ENCODE peak calls at places on chromosomes 16 and 17, in seven cellular contexts. X is HCT116, G is K562, L is SK-N-SH, H is A549, S is Panc1, B is GM23338. V is an unnamed sample.

GRCh38 chr16:35214840-35215239 is 1755.4 kb downstream of the TP53TG3F start:
- DNase-seq in X (no peak), G (no peak), L (no peak), H (no peak), S (no peak), B (no peak), V (no peak)

GRCh38 chr16:78893340-78893739 is 707.2 kb downstream of the MAF start:
- DNase-seq in X (no peak), G (no peak), L (no peak), H (no peak), S (no peak), B (no peak), V (no peak)

GRCh38 chr16:81175325-81175891 is 63.1 kb upstream of the BCO1 start:
- DNase-seq in X (no peak), G (no peak), L (no peak), H (peak), S (no peak), B (no peak), V (no peak)

GRCh38 chr17:19619705-19620325 is 28.7 kb upstream of the ALDH3A2 start:
- DNase-seq in X (no peak), G (no peak), L (no peak), H (peak), S (no peak), B (peak), V (no peak)

GRCh38 chr16:15607700-15608396 is 35.1 kb downstream of the MARF1 start:
- DNase-seq in X (no peak), G (no peak), L (no peak), H (no peak), S (no peak), B (no peak), V (no peak)

GRCh38 chr16:49000594-49000993 is 281.0 kb downstream of the CBLN1 start:
- DNase-seq in X (peak), G (peak), L (no peak), H (no peak), S (no peak), B (peak), V (no peak)

GRCh38 chr17:2243953-2244352 is 59.6 kb downstream of the SMG6 start:
- DNase-seq in X (no peak), G (no peak), L (no peak), H (no peak), S (no peak), B (no peak), V (no peak)

GRCh38 chr16:85568519-85568918 is 44.6 kb upstream of the GSE1 start:
- DNase-seq in X (no peak), G (no peak), L (no peak), H (no peak), S (no peak), B (no peak), V (no peak)

GRCh38 chr16:15822957-15823356 is 33.9 kb downstream of the MYH11 start:
- DNase-seq in X (no peak), G (no peak), L (no peak), H (no peak), S (no peak), B (no peak), V (no peak)

GRCh38 chr16:3461120-3461519 is 17.6 kb downstream of the NAA60 start:
- DNase-seq in X (no peak), G (no peak), L (no peak), H (no peak), S (no peak), B (no peak), V (no peak)

GRCh38 chr16:2484898-2485508 is 10.1 kb downstream of the TBC1D24 start:
- DNase-seq in X (no peak), G (peak), L (no peak), H (no peak), S (no peak), B (no peak), V (no peak)

GRCh38 chr16:21060027-21060510 is 90.6 kb downstream of the DNAH3 start:
- DNase-seq in X (no peak), G (no peak), L (no peak), H (no peak), S (no peak), B (no peak), V (no peak)

GRCh38 chr16:1426734-1427451 is 4.0 kb upstream of the PERCC1 start:
- DNase-seq in X (no peak), G (no peak), L (peak), H (no peak), S (no peak), B (peak), V (no peak)

GRCh38 chr17:36597229-36597628 is 4.2 kb upstream of the MRM1 start:
- DNase-seq in X (no peak), G (peak), L (no peak), H (no peak), S (no peak), B (no peak), V (no peak)

GRCh38 chr17:18356624-18357023 is 6.7 kb downstream of the SHMT1 start:
- DNase-seq in X (no peak), G (no peak), L (no peak), H (no peak), S (no peak), B (no peak), V (no peak)

DNA sequence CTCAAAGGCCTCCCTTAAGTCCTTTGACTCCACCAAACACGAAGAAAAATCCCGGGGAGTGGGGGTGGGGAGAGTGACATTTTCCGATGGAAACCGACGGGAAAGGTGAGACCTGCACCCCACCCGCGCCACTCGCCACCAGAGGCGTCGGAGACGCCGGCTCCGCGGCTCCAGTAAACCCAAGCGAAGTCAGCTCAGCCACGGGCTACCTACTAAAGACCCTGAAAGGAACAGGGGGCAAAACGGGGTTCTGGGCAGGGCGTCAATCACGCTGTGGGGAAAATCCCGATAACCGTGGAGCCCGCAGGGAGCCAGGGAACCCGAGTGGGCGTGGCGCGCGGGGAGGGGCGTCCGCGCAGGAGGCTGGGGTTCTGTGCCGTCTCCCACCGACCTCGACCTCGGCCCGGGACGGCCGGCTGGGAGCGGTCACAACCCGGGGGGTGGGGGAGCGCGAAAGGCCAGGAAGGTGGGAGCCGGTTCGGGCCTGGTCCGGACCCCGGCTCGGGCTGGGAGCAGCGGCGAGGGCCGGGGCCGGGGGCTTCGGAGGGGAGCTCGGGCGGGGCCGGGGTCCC is 565 bp downstream of the WDR45B start:
- DNase-seq in X (no peak), G (peak), L (peak), H (no peak), S (no peak), B (peak), V (no peak)
- TF ChIP-seq CTCF in X (peak), G (peak), L (peak), H (no peak), S (no peak), B (no peak), V (peak)

DNA sequence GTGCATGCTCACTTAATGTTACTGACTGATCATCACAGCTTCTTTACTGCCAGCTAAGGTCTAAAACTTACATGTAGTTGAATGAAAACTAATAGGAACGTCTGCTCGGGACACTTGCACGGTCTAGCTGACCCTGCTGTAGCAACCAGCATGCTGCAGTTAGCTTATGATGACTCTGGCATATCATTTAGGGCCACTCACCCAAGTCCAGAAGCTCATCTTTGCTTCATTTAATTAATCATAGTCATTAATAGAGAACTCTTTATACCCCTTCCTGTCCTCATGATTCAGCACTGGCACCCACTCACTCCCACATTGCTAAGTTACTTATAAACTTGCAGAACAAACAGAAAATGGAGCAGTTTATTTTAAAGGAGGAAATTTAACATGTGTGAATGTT is 136.3 kb downstream of the NLK start:
- DNase-seq in X (no peak), G (no peak), L (no peak), H (no peak), S (no peak), B (no peak), V (no peak)
- TF ChIP-seq REST in X (no peak), G (no peak), L (no peak), H (no peak), S (no peak), B (no peak), V (no peak)

GRCh38 chr16:58417035-58417434 is 24.8 kb downstream of the GINS3 start:
- DNase-seq in X (no peak), G (no peak), L (no peak), H (no peak), S (no peak), B (no peak), V (no peak)

GRCh38 chr16:58414938-58415451 is 22.7 kb downstream of the GINS3 start:
- DNase-seq in X (no peak), G (no peak), L (no peak), H (no peak), S (no peak), B (no peak), V (no peak)

GRCh38 chr16:58411736-58412614 is 19.7 kb downstream of the GINS3 start:
- DNase-seq in X (no peak), G (peak), L (peak), H (no peak), S (no peak), B (no peak), V (no peak)

GRCh38 chr16:58411336-58411735 is 19.1 kb downstream of the GINS3 start:
- DNase-seq in X (no peak), G (no peak), L (no peak), H (no peak), S (no peak), B (no peak), V (no peak)

GRCh38 chr16:58413359-58413758 is 21.1 kb downstream of the GINS3 start:
- DNase-seq in X (no peak), G (no peak), L (peak), H (no peak), S (no peak), B (no peak), V (no peak)
- TF ChIP-seq CTCF in X (no peak), G (no peak), L (no peak), H (no peak), S (no peak), B (no peak), V (no peak)

DNA sequence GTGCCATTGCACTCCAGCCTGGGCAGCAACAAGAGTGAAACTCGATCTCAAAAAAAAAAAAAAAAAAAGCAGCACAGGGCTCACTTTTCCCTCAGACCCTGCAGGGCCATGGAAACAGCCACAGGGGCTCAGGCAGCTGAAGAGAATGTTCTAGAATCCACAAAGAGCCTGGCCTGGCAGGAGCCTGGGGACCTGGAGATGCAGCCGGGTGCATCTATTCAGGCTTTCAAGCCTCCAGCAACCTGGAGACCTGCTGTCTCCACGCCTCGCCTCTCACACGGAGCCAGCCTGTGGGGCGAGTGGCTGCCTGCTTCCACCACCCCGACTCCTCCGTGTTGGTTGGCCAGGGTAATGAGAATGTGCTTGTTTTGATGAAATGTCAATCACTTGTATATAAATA is 44.0 kb upstream of the MEAK7 start:
- DNase-seq in X (no peak), G (no peak), L (no peak), H (no peak), S (no peak), B (no peak), V (no peak)
- TF ChIP-seq REST in X (no peak), G (no peak), L (no peak), H (no peak), S (no peak), B (no peak), V (no peak)

GRCh38 chr16:70157105-70157476 is 16.5 kb upstream of the CLEC18C start:
- DNase-seq in X (no peak), G (peak), L (peak), H (no peak), S (no peak), B (no peak), V (no peak)

GRCh38 chr16:70157477-70158260 is 15.9 kb upstream of the CLEC18C start:
- DNase-seq in X (no peak), G (peak), L (peak), H (no peak), S (no peak), B (no peak), V (no peak)

GRCh38 chr16:70159355-70160348 is 13.9 kb upstream of the CLEC18C start:
- DNase-seq in X (no peak), G (peak), L (peak), H (no peak), S (no peak), B (no peak), V (no peak)

GRCh38 chr16:70160388-70160787 is 13.2 kb upstream of the CLEC18C start:
- DNase-seq in X (no peak), G (peak), L (peak), H (no peak), S (no peak), B (no peak), V (no peak)

DNA sequence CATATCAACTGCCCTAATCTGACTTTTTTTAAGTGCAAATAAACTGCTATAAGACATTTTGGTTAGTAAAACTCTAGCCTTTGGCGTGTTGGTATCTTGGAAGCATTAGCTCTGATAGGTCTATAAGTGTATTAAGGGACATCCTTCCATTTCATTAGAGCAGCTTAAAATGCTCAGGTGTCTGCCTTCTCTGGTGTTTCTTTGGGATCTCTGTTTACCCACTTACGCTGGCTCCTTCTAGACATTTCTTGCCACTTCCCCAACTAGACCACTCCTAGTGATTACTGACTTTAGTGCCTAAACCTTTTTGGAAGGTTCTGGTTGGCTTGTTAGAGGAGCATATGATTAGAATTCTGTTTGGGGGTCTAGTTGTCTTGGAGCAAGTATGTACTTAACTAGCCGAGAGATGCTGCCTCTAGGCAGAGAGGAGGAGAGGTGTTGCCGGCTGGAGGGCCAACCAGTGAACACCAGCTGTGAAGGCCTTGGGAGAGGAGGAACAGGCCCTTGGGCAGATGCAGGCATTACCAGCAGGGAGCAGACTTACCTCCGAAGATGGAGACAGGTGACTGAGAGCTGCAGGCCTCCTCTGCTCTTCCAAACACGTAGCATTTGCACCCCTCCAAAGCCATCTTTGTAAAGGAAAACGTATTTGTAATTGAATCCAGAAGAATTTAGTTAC is 15.2 kb upstream of the CLEC18C start:
- DNase-seq in X (no peak), G (peak), L (peak), H (peak), S (no peak), B (peak), V (no peak)
- TF ChIP-seq CTCF in X (no peak), G (peak), L (no peak), H (no peak), S (no peak), B (peak), V (no peak)

DNA sequence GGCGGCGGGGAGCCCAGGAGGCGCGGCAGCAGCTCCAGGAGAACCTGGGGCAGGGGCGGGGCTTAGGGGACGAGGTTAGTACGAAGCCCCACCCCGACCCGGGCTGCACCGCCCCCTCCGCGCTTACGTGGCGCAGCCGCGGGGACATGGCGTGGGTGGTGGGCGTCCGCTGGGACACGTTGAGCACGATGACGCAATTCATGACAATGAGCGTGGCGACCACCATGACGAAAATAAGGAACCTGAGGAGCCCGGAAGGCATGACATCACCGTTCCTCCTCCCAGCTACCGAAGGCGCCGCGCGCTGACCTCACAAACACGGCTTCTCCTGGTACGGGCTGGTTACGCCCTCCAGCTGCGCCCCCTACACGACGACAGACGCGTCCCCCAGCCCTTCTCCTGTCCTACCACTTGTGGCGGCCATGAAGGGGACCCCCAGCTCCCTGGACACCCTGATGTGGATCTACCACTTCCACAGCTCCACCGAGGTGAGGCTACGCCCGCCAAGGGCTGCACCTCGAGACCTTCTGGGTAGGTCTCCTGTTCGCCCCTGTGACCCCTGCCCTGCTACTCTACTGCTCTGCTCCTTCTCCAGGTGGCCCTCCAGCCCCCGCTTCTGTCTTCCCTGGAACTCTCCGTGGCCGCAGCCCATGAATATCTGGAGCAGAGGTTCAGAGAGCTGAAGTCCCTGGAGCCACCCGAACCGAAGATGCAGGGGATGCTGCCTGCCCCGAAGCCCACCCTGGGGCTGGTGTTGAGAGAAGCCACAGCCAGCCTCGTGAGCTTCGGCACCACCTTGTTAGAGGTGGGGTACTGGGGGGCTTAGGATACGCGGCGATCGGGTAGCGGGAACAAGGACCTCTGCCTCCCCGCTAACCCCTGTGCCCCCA is at the start of gene C17orf107:
- DNase-seq in X (no peak), G (no peak), L (no peak), H (no peak), S (no peak), B (peak), V (no peak)
- TF ChIP-seq REST in X (no peak), G (no peak), L (no peak), H (no peak), S (no peak), B (no peak), V (no peak)